ENCODE peak calls at places on chromosomes 12 and 14, in five cellular contexts. One of them, this sample, is unnamed.

GRCh38 chr14:53273671-53274072 is 120.5 kb upstream of the DDHD1 start:
- DNase-seq in Panc1: no peak
- DNase-seq in transverse colon: no peak
- DNase-seq in GM12892: no peak
- DNase-seq in HCT116: no peak
- DNase-seq in this sample: peak

GRCh38 chr12:31323466-31324115 is 2.4 kb downstream of the SINHCAF start:
- DNase-seq in Panc1: no peak
- DNase-seq in transverse colon: peak
- DNase-seq in GM12892: peak
- DNase-seq in HCT116: no peak
- DNase-seq in this sample: no peak

GRCh38 chr14:96894966-96895365 is 97.8 kb downstream of the VRK1 start:
- DNase-seq in Panc1: no peak
- DNase-seq in transverse colon: no peak
- DNase-seq in GM12892: no peak
- DNase-seq in HCT116: no peak
- DNase-seq in this sample: no peak

GRCh38 chr14:77024171-77024627 is 4.3 kb downstream of the IRF2BPL start:
- DNase-seq in Panc1: no peak
- DNase-seq in transverse colon: peak
- DNase-seq in GM12892: no peak
- DNase-seq in HCT116: no peak
- DNase-seq in this sample: peak

GRCh38 chr14:40909906-40910305 is 696.8 kb upstream of the LRFN5 start:
- DNase-seq in Panc1: no peak
- DNase-seq in transverse colon: no peak
- DNase-seq in GM12892: no peak
- DNase-seq in HCT116: no peak
- DNase-seq in this sample: no peak

GRCh38 chr12:118061011-118061875 is at the start of gene WSB2:
- DNase-seq in Panc1: no peak
- DNase-seq in transverse colon: peak
- DNase-seq in GM12892: peak
- DNase-seq in HCT116: no peak
- DNase-seq in this sample: peak

GRCh38 chr14:36396798-36397197 is 76.4 kb upstream of the MBIP start:
- DNase-seq in Panc1: no peak
- DNase-seq in transverse colon: no peak
- DNase-seq in GM12892: no peak
- DNase-seq in HCT116: no peak
- DNase-seq in this sample: no peak

GRCh38 chr12:124684496-124684895 is 117.1 kb upstream of the NCOR2 start:
- DNase-seq in Panc1: no peak
- DNase-seq in transverse colon: no peak
- DNase-seq in GM12892: no peak
- DNase-seq in HCT116: no peak
- DNase-seq in this sample: no peak

GRCh38 chr14:69501362-69501964 is 16.9 kb downstream of the PLEKHD1 start:
- DNase-seq in Panc1: no peak
- DNase-seq in transverse colon: no peak
- DNase-seq in GM12892: no peak
- DNase-seq in HCT116: no peak
- DNase-seq in this sample: no peak

GRCh38 chr14:92472860-92473259 is 40.7 kb upstream of the RIN3 start:
- DNase-seq in Panc1: no peak
- DNase-seq in transverse colon: peak
- DNase-seq in GM12892: no peak
- DNase-seq in HCT116: no peak
- DNase-seq in this sample: no peak

GRCh38 chr14:38286481-38286880 is 30.6 kb upstream of the CLEC14A start:
- DNase-seq in Panc1: no peak
- DNase-seq in transverse colon: no peak
- DNase-seq in GM12892: no peak
- DNase-seq in HCT116: no peak
- DNase-seq in this sample: no peak

GRCh38 chr12:97984951-97985350 is 522.3 kb downstream of the RMST start:
- DNase-seq in Panc1: no peak
- DNase-seq in transverse colon: no peak
- DNase-seq in GM12892: no peak
- DNase-seq in HCT116: no peak
- DNase-seq in this sample: no peak

GRCh38 chr12:26725517-26725916 is 107.5 kb downstream of the ITPR2 start:
- DNase-seq in Panc1: no peak
- DNase-seq in transverse colon: no peak
- DNase-seq in GM12892: no peak
- DNase-seq in HCT116: no peak
- DNase-seq in this sample: no peak

GRCh38 chr12:117118838-117119591 is 19.8 kb upstream of the TESC start:
- DNase-seq in Panc1: no peak
- DNase-seq in transverse colon: no peak
- DNase-seq in GM12892: no peak
- DNase-seq in HCT116: no peak
- DNase-seq in this sample: no peak

GRCh38 chr14:71236430-71236829 is 329.2 kb downstream of the PCNX1 start:
- DNase-seq in Panc1: no peak
- DNase-seq in transverse colon: no peak
- DNase-seq in GM12892: no peak
- DNase-seq in HCT116: no peak
- DNase-seq in this sample: no peak

GRCh38 chr12:101055940-101056339 is 154.1 kb downstream of the SLC5A8 start:
- DNase-seq in Panc1: no peak
- DNase-seq in transverse colon: no peak
- DNase-seq in GM12892: no peak
- DNase-seq in HCT116: no peak
- DNase-seq in this sample: no peak

GRCh38 chr14:63770187-63770807 is 42.4 kb upstream of the SGPP1 start:
- DNase-seq in Panc1: no peak
- DNase-seq in transverse colon: peak
- DNase-seq in GM12892: no peak
- DNase-seq in HCT116: peak
- DNase-seq in this sample: no peak

GRCh38 chr14:63045612-63046320 is 508 bp upstream of the KCNH5 start:
- DNase-seq in Panc1: no peak
- DNase-seq in transverse colon: no peak
- DNase-seq in GM12892: peak
- DNase-seq in HCT116: no peak
- DNase-seq in this sample: peak

GRCh38 chr14:32939254-32940065 is 781 bp downstream of the NPAS3 start:
- DNase-seq in Panc1: no peak
- DNase-seq in transverse colon: peak
- DNase-seq in GM12892: no peak
- DNase-seq in HCT116: no peak
- DNase-seq in this sample: peak

GRCh38 chr14:81235096-81235495 is 14.3 kb upstream of the GTF2A1 start:
- DNase-seq in Panc1: no peak
- DNase-seq in transverse colon: no peak
- DNase-seq in GM12892: no peak
- DNase-seq in HCT116: no peak
- DNase-seq in this sample: no peak

GRCh38 chr14:105028251-105028927 is 7.5 kb upstream of the CDCA4 start:
- DNase-seq in Panc1: no peak
- DNase-seq in transverse colon: no peak
- DNase-seq in GM12892: no peak
- DNase-seq in HCT116: no peak
- DNase-seq in this sample: no peak

GRCh38 chr12:51208016-51208660 is 9.7 kb downstream of the POU6F1 start:
- DNase-seq in Panc1: no peak
- DNase-seq in transverse colon: no peak
- DNase-seq in GM12892: no peak
- DNase-seq in HCT116: no peak
- DNase-seq in this sample: no peak

GRCh38 chr12:110050927-110051326 is 2.6 kb upstream of the C12orf76 start:
- DNase-seq in Panc1: no peak
- DNase-seq in transverse colon: no peak
- DNase-seq in GM12892: no peak
- DNase-seq in HCT116: no peak
- DNase-seq in this sample: no peak

GRCh38 chr14:55749201-55749812 is 169.3 kb downstream of the KTN1 start:
- DNase-seq in Panc1: no peak
- DNase-seq in transverse colon: no peak
- DNase-seq in GM12892: no peak
- DNase-seq in HCT116: no peak
- DNase-seq in this sample: no peak

GRCh38 chr14:63852271-63852816 is 460 bp upstream of the SYNE2 start:
- DNase-seq in Panc1: no peak
- DNase-seq in transverse colon: no peak
- DNase-seq in GM12892: peak
- DNase-seq in HCT116: no peak
- DNase-seq in this sample: no peak

GRCh38 chr14:70789361-70789760 is 20.0 kb downstream of the MAP3K9 start:
- DNase-seq in Panc1: no peak
- DNase-seq in transverse colon: no peak
- DNase-seq in GM12892: no peak
- DNase-seq in HCT116: no peak
- DNase-seq in this sample: peak

DNA sequence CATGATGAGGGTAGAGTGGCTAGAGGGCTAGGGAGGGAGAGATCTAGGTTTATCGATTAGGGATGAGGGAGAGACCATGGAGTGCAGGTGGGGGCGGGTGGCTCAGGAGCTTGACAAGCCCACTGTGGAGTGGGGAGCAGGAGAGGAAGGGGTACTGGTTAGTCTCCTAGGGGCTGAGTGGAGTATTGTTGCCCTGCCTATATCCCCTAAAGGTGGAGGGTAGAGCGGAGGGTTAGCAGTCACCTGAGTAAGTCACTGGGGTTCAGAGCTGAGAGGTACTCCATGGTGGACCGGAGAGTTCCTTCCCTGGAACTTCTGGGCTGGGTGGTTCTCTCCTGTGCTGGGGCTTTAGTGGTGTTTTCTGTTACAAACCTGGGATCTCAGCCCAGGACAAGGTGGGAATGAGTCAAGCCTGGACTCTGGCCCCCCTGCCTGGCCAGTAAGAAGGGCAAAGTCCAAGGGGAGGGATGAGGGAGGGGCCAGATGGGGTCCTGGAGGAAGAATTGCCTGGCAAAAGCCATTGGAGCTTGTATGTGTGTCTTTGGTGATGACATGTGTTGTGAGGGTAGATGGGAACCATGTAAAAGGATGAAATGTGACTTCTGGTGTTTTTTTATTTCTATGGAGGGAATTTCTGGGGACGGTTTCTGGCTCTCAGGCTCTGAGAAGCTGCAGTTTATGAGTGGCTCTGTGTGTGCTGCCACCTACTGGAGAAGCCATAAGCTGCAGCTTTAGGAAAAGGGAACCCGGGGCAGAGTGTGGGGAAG is at the start of gene CIDEB:
- DNase-seq in Panc1: peak
- DNase-seq in transverse colon: peak
- DNase-seq in GM12892: peak
- DNase-seq in HCT116: no peak
- DNase-seq in this sample: peak
- TF ChIP-seq POLR2AphosphoS5 in Panc1: no peak
- TF ChIP-seq POLR2AphosphoS5 in transverse colon: peak
- TF ChIP-seq POLR2AphosphoS5 in GM12892: no peak
- TF ChIP-seq POLR2AphosphoS5 in HCT116: no peak
- TF ChIP-seq POLR2AphosphoS5 in this sample: no peak

GRCh38 chr14:29140059-29140458 is 373.5 kb downstream of the FOXG1 start:
- DNase-seq in Panc1: no peak
- DNase-seq in transverse colon: no peak
- DNase-seq in GM12892: no peak
- DNase-seq in HCT116: no peak
- DNase-seq in this sample: no peak
- TF ChIP-seq POLR2AphosphoS5 in Panc1: no peak
- TF ChIP-seq POLR2AphosphoS5 in transverse colon: no peak
- TF ChIP-seq POLR2AphosphoS5 in GM12892: no peak
- TF ChIP-seq POLR2AphosphoS5 in HCT116: no peak
- TF ChIP-seq POLR2AphosphoS5 in this sample: no peak

DNA sequence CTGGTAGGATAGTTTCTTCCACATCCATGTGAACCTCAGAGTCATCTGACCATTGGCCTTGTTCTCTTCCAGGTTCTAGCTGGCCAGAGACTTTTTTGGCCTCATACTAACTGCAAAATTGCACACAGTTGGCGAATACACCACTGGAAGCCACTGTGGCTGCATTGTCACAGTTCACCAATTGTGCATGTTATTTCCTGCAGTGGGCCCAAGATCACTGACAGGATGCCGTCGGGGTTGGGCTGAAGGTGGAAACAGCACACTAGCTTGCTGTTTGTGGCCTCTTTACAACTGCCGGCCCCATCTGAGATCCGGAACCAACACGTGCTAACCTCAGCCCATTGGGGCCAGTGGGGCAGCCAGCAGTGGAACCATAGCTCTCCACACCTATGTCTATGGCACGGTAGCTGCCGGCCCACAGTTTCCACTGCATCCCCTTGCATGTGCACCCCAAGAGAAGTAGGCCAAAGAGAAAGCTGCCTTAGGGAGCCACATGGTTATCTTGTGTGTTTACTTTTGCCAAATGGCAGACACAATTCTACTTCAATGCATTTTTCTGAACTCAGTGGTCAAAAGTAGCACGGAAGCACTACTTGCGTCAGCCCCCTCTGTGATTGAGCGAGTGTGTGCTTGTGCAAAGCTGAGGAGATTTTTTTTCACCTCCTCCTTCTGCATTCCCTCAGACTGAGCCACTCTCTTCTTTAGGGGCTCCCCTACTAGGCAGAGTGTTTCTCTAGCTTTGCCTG is 464.0 kb downstream of the RAD51B start:
- DNase-seq in Panc1: no peak
- DNase-seq in transverse colon: peak
- DNase-seq in GM12892: no peak
- DNase-seq in HCT116: no peak
- DNase-seq in this sample: peak
- TF ChIP-seq POLR2AphosphoS5 in Panc1: no peak
- TF ChIP-seq POLR2AphosphoS5 in transverse colon: no peak
- TF ChIP-seq POLR2AphosphoS5 in GM12892: peak
- TF ChIP-seq POLR2AphosphoS5 in HCT116: no peak
- TF ChIP-seq POLR2AphosphoS5 in this sample: no peak

GRCh38 chr12:104856548-104856947 is 101.5 kb downstream of the SLC41A2 start:
- DNase-seq in Panc1: no peak
- DNase-seq in transverse colon: no peak
- DNase-seq in GM12892: no peak
- DNase-seq in HCT116: no peak
- DNase-seq in this sample: no peak

GRCh38 chr12:104858611-104859010 is 99.5 kb downstream of the SLC41A2 start:
- DNase-seq in Panc1: no peak
- DNase-seq in transverse colon: no peak
- DNase-seq in GM12892: no peak
- DNase-seq in HCT116: no peak
- DNase-seq in this sample: no peak

GRCh38 chr12:104855599-104855998 is 102.5 kb downstream of the SLC41A2 start:
- DNase-seq in Panc1: no peak
- DNase-seq in transverse colon: no peak
- DNase-seq in GM12892: no peak
- DNase-seq in HCT116: no peak
- DNase-seq in this sample: no peak

GRCh38 chr12:104863549-104863948 is 94.5 kb downstream of the SLC41A2 start:
- DNase-seq in Panc1: no peak
- DNase-seq in transverse colon: no peak
- DNase-seq in GM12892: no peak
- DNase-seq in HCT116: no peak
- DNase-seq in this sample: no peak

DNA sequence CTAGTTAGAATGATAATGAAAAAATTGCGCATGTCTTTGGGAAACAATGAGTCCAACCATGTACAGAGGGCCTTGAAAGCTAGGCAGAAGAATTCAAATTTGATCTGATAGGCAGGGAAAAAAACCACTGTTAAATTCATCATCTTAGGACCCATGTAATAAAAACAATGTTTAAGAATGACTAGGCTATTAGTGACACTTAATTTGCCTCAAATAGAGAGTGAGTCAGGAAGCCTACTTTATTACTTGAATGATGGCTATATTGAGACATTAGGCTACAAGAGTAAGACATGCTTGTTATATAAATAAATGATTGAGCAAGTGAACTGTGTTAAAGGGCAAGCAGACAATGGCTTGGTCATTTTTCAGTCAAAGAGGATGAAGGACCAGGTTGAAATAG is 98.9 kb downstream of the SLC41A2 start:
- DNase-seq in Panc1: no peak
- DNase-seq in transverse colon: no peak
- DNase-seq in GM12892: no peak
- DNase-seq in HCT116: no peak
- DNase-seq in this sample: no peak
- TF ChIP-seq POLR2AphosphoS5 in Panc1: no peak
- TF ChIP-seq POLR2AphosphoS5 in transverse colon: no peak
- TF ChIP-seq POLR2AphosphoS5 in GM12892: no peak
- TF ChIP-seq POLR2AphosphoS5 in HCT116: no peak
- TF ChIP-seq POLR2AphosphoS5 in this sample: no peak

This sample was measured in upper lobe of left lung.